ENCODE peak calls at places on chromosomes 13 and 19, in ten cellular contexts. One of them, this sample, is unnamed.
A peak's percentile ranks its signal among the peaks of the same experiment; 100 is the strongest.

GRCh38 chr13:113820813-113821651 is 42.8 kb downstream of the GAS6 start:
- DNase-seq in testis: peak; percentile 84
- DNase-seq in BJ: peak; percentile 97
- DNase-seq in ascending aorta: peak; percentile 33
- DNase-seq in ovary: peak; percentile 81
- DNase-seq in hepatocyte: peak; percentile 87
- DNase-seq in PC-3: peak; percentile 82
- DNase-seq in uterus: peak; percentile 94
- DNase-seq in OCI-LY7: no peak
- DNase-seq in tibial artery: peak; percentile 94
- DNase-seq in this sample: peak; percentile 94

GRCh38 chr13:50589651-50590054 is 253.8 kb downstream of the DLEU7 start:
- DNase-seq in testis: no peak
- DNase-seq in BJ: peak; percentile 66
- DNase-seq in ascending aorta: no peak
- DNase-seq in ovary: no peak
- DNase-seq in hepatocyte: peak; percentile 28
- DNase-seq in PC-3: peak; percentile 65
- DNase-seq in uterus: peak; percentile 46
- DNase-seq in OCI-LY7: no peak
- DNase-seq in tibial artery: no peak
- DNase-seq in this sample: peak; percentile 79

GRCh38 chr13:42275098-42275471 is 3.1 kb downstream of the AKAP11 start:
- DNase-seq in testis: no peak
- DNase-seq in BJ: no peak
- DNase-seq in ascending aorta: no peak
- DNase-seq in ovary: no peak
- DNase-seq in hepatocyte: no peak
- DNase-seq in PC-3: no peak
- DNase-seq in uterus: no peak
- DNase-seq in OCI-LY7: peak; percentile 80
- DNase-seq in tibial artery: no peak
- DNase-seq in this sample: no peak

GRCh38 chr19:46958542-46958941 is 61.1 kb upstream of the NPAS1 start:
- DNase-seq in testis: no peak
- DNase-seq in BJ: peak; percentile 49
- DNase-seq in ascending aorta: no peak
- DNase-seq in ovary: no peak
- DNase-seq in hepatocyte: no peak
- DNase-seq in PC-3: no peak
- DNase-seq in uterus: no peak
- DNase-seq in OCI-LY7: no peak
- DNase-seq in tibial artery: no peak
- DNase-seq in this sample: peak; percentile 70

GRCh38 chr19:18741566-18742121 is 49.5 kb downstream of the COMP start:
- DNase-seq in testis: peak; percentile 46
- DNase-seq in BJ: no peak
- DNase-seq in ascending aorta: no peak
- DNase-seq in ovary: no peak
- DNase-seq in hepatocyte: peak; percentile 74
- DNase-seq in PC-3: peak; percentile 47
- DNase-seq in uterus: peak; percentile 36
- DNase-seq in OCI-LY7: no peak
- DNase-seq in tibial artery: no peak
- DNase-seq in this sample: no peak

GRCh38 chr13:98761126-98761978 is 8.9 kb upstream of the SLC15A1 start:
- DNase-seq in testis: no peak
- DNase-seq in BJ: no peak
- DNase-seq in ascending aorta: no peak
- DNase-seq in ovary: no peak
- DNase-seq in hepatocyte: no peak
- DNase-seq in PC-3: no peak
- DNase-seq in uterus: no peak
- DNase-seq in OCI-LY7: no peak
- DNase-seq in tibial artery: no peak
- DNase-seq in this sample: peak; percentile 84

GRCh38 chr19:39671739-39672363 is 16.1 kb downstream of the LGALS16 start:
- DNase-seq in testis: peak; percentile 53
- DNase-seq in BJ: no peak
- DNase-seq in ascending aorta: no peak
- DNase-seq in ovary: no peak
- DNase-seq in hepatocyte: peak; percentile 70
- DNase-seq in PC-3: peak; percentile 70
- DNase-seq in uterus: no peak
- DNase-seq in OCI-LY7: peak; percentile 73
- DNase-seq in tibial artery: no peak
- DNase-seq in this sample: peak; percentile 64

GRCh38 chr13:62453761-62454160 is 1038.1 kb upstream of the PCDH20 start:
- DNase-seq in testis: no peak
- DNase-seq in BJ: no peak
- DNase-seq in ascending aorta: no peak
- DNase-seq in ovary: no peak
- DNase-seq in hepatocyte: no peak
- DNase-seq in PC-3: no peak
- DNase-seq in uterus: no peak
- DNase-seq in OCI-LY7: no peak
- DNase-seq in tibial artery: no peak
- DNase-seq in this sample: no peak

GRCh38 chr19:53503126-53503525 is 34.8 kb upstream of the ZNF331 start:
- DNase-seq in testis: no peak
- DNase-seq in BJ: no peak
- DNase-seq in ascending aorta: no peak
- DNase-seq in ovary: no peak
- DNase-seq in hepatocyte: no peak
- DNase-seq in PC-3: no peak
- DNase-seq in uterus: no peak
- DNase-seq in OCI-LY7: no peak
- DNase-seq in tibial artery: no peak
- DNase-seq in this sample: no peak

GRCh38 chr13:99467764-99468163 is 33.5 kb upstream of the TM9SF2 start:
- DNase-seq in testis: no peak
- DNase-seq in BJ: peak; percentile 37
- DNase-seq in ascending aorta: no peak
- DNase-seq in ovary: no peak
- DNase-seq in hepatocyte: peak; percentile 28
- DNase-seq in PC-3: peak; percentile 94
- DNase-seq in uterus: no peak
- DNase-seq in OCI-LY7: no peak
- DNase-seq in tibial artery: no peak
- DNase-seq in this sample: peak; percentile 62

GRCh38 chr19:2981898-2982297 is 4.5 kb downstream of the TLE6 start:
- DNase-seq in testis: no peak
- DNase-seq in BJ: no peak
- DNase-seq in ascending aorta: no peak
- DNase-seq in ovary: no peak
- DNase-seq in hepatocyte: no peak
- DNase-seq in PC-3: no peak
- DNase-seq in uterus: no peak
- DNase-seq in OCI-LY7: no peak
- DNase-seq in tibial artery: no peak
- DNase-seq in this sample: no peak

GRCh38 chr13:95627590-95627989 is 16.9 kb downstream of the DZIP1 start:
- DNase-seq in testis: no peak
- DNase-seq in BJ: no peak
- DNase-seq in ascending aorta: no peak
- DNase-seq in ovary: no peak
- DNase-seq in hepatocyte: no peak
- DNase-seq in PC-3: no peak
- DNase-seq in uterus: no peak
- DNase-seq in OCI-LY7: no peak
- DNase-seq in tibial artery: no peak
- DNase-seq in this sample: no peak
- H3K36me3 ChIP-seq in testis: no peaks in the 10 kb centered on the region
- H3K36me3 ChIP-seq in BJ: peaks cover 19% of the 10 kb centered on the region
- H3K36me3 ChIP-seq in ascending aorta: peaks cover 44% of the 10 kb centered on the region
- H3K36me3 ChIP-seq in ovary: no peaks in the 10 kb centered on the region
- H3K36me3 ChIP-seq in hepatocyte: no peaks in the 10 kb centered on the region
- H3K36me3 ChIP-seq in PC-3: peaks cover 7% of the 10 kb centered on the region
- H3K36me3 ChIP-seq in uterus: no peaks in the 10 kb centered on the region
- H3K36me3 ChIP-seq in OCI-LY7: no peaks in the 10 kb centered on the region
- H3K36me3 ChIP-seq in tibial artery: peaks cover 34% of the 10 kb centered on the region
- H3K36me3 ChIP-seq in this sample: peaks cover 36% of the 10 kb centered on the region

DNA sequence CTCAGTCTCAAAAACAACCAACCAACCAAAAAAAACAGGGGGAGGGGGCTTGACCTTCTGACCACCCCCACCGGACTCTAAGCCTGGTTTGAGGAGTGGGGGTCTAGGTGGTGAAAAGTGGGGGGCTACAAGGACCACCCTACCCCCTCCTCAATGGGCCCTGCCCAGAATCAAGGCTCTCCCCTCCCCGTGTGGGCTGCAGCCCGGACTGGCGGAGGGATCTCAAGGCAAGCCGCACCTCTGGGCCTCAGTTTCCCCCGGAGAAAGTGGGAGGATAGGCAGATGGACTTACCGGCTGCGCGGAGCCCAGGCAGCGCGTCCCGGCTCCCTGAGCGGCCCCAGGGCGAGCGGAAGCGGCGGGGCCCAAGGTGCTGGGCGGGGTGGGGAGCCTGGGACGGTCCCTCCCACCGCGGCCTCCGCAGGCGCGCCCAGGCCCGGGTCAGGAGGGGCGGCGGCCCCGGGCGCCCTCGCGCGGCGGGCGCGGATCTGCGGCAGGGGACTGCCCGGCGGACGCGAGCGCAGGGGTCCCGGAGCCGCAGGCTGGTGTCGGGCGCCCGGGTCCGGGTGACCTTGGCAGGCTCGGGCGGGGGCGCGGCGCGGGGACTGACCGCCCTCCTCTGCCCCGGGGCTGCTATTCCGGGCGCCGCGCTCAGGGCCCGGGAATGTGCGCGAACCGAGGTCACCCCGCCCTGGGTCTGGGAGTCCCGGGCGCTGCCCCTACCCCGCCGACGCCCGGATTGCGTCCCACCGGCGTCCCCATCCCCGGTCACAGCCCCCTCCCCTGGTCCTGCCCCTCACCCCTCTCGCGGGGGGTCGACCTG is at the start of gene ADAMTSL5:
- DNase-seq in testis: no peak
- DNase-seq in BJ: no peak
- DNase-seq in ascending aorta: no peak
- DNase-seq in ovary: no peak
- DNase-seq in hepatocyte: peak; percentile 89
- DNase-seq in PC-3: peak; percentile 59
- DNase-seq in uterus: peak; percentile 69
- DNase-seq in OCI-LY7: no peak
- DNase-seq in tibial artery: no peak
- DNase-seq in this sample: peak; percentile 71
- TF ChIP-seq CTCF in testis: no peak
- TF ChIP-seq CTCF in BJ: no peak
- TF ChIP-seq CTCF in ascending aorta: no peak
- TF ChIP-seq CTCF in ovary: no peak
- TF ChIP-seq CTCF in hepatocyte: no peak
- TF ChIP-seq CTCF in PC-3: no peak
- TF ChIP-seq CTCF in uterus: peak; percentile 39
- TF ChIP-seq CTCF in OCI-LY7: no peak
- TF ChIP-seq CTCF in tibial artery: no peak
- TF ChIP-seq CTCF in this sample: no peak

GRCh38 chr19:49792829-49793560 is 20.1 kb downstream of the FUZ start:
- DNase-seq in testis: no peak
- DNase-seq in BJ: no peak
- DNase-seq in ascending aorta: no peak
- DNase-seq in ovary: no peak
- DNase-seq in hepatocyte: no peak
- DNase-seq in PC-3: no peak
- DNase-seq in uterus: no peak
- DNase-seq in OCI-LY7: no peak
- DNase-seq in tibial artery: peak; percentile 57
- DNase-seq in this sample: no peak

GRCh38 chr19:49790866-49791265 is 22.2 kb downstream of the FUZ start:
- DNase-seq in testis: peak; percentile 94
- DNase-seq in BJ: no peak
- DNase-seq in ascending aorta: no peak
- DNase-seq in ovary: peak; percentile 93
- DNase-seq in hepatocyte: no peak
- DNase-seq in PC-3: no peak
- DNase-seq in uterus: peak; percentile 80
- DNase-seq in OCI-LY7: no peak
- DNase-seq in tibial artery: peak; percentile 60
- DNase-seq in this sample: no peak

GRCh38 chr19:49788857-49789256 is 22.1 kb downstream of the AP2A1 start:
- DNase-seq in testis: no peak
- DNase-seq in BJ: no peak
- DNase-seq in ascending aorta: no peak
- DNase-seq in ovary: no peak
- DNase-seq in hepatocyte: no peak
- DNase-seq in PC-3: no peak
- DNase-seq in uterus: no peak
- DNase-seq in OCI-LY7: no peak
- DNase-seq in tibial artery: no peak
- DNase-seq in this sample: no peak

GRCh38 chr19:49793561-49793840 is 19.6 kb downstream of the FUZ start:
- DNase-seq in testis: no peak
- DNase-seq in BJ: no peak
- DNase-seq in ascending aorta: no peak
- DNase-seq in ovary: no peak
- DNase-seq in hepatocyte: no peak
- DNase-seq in PC-3: peak; percentile 77
- DNase-seq in uterus: no peak
- DNase-seq in OCI-LY7: no peak
- DNase-seq in tibial artery: no peak
- DNase-seq in this sample: no peak

DNA sequence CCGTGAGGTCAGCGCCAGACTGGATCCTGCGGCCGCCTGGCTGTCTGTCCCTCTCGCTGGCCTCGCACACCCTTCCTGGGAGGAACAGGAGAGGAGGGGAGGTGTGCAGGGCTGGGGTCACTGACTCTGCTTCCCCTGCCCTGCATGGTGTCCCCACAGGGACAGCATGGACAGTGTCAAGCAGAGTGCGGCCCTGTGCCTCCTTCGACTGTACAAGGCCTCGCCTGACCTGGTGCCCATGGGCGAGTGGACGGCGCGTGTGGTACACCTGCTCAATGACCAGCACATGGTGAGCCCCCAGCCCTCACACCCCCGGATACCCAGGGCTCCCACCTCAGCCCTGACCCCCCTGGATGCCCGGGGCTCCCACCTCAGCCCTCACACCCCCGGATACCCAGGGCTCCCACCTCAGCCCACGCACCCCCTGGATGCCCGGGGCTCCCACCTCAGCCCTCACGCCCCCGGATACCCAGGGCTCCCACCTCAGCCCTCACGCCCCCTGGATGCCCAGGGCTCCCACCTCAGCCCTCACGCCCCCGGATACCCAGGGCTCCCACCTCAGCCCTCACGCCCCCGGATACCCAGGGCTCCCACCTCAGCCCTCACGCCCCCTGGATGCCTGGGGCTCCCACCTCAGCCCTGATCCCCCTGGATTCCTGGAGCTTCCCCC is 21.2 kb downstream of the FUZ start:
- DNase-seq in testis: no peak
- DNase-seq in BJ: no peak
- DNase-seq in ascending aorta: no peak
- DNase-seq in ovary: no peak
- DNase-seq in hepatocyte: no peak
- DNase-seq in PC-3: no peak
- DNase-seq in uterus: no peak
- DNase-seq in OCI-LY7: no peak
- DNase-seq in tibial artery: no peak
- DNase-seq in this sample: no peak
- H3K36me3 ChIP-seq in testis: no peaks in the 10 kb centered on the region
- H3K36me3 ChIP-seq in BJ: peaks cover 57% of the 10 kb centered on the region
- H3K36me3 ChIP-seq in ascending aorta: peaks cover 81% of the 10 kb centered on the region
- H3K36me3 ChIP-seq in ovary: no peaks in the 10 kb centered on the region
- H3K36me3 ChIP-seq in hepatocyte: no peaks in the 10 kb centered on the region
- H3K36me3 ChIP-seq in PC-3: peaks cover 42% of the 10 kb centered on the region
- H3K36me3 ChIP-seq in uterus: no peaks in the 10 kb centered on the region
- H3K36me3 ChIP-seq in OCI-LY7: peaks cover 76% of the 10 kb centered on the region
- H3K36me3 ChIP-seq in tibial artery: peaks cover 52% of the 10 kb centered on the region
- H3K36me3 ChIP-seq in this sample: peaks cover 23% of the 10 kb centered on the region

GRCh38 chr13:93730780-93731179 is 504.2 kb downstream of the GPC6 start:
- DNase-seq in testis: no peak
- DNase-seq in BJ: no peak
- DNase-seq in ascending aorta: no peak
- DNase-seq in ovary: no peak
- DNase-seq in hepatocyte: no peak
- DNase-seq in PC-3: peak; percentile 47
- DNase-seq in uterus: no peak
- DNase-seq in OCI-LY7: no peak
- DNase-seq in tibial artery: no peak
- DNase-seq in this sample: no peak
- TF ChIP-seq CTCF in testis: no peak
- TF ChIP-seq CTCF in BJ: no peak
- TF ChIP-seq CTCF in ascending aorta: no peak
- TF ChIP-seq CTCF in ovary: no peak
- TF ChIP-seq CTCF in hepatocyte: no peak
- TF ChIP-seq CTCF in PC-3: no peak
- TF ChIP-seq CTCF in uterus: no peak
- TF ChIP-seq CTCF in OCI-LY7: no peak
- TF ChIP-seq CTCF in tibial artery: no peak
- TF ChIP-seq CTCF in this sample: no peak

This sample was measured in cardiac muscle cell.